ENCODE peak calls at places on chromosomes 12 and 14, in four cellular contexts. J is RWPE2, Q is prostate gland, W is foreskin fibroblast. O is an unnamed sample.

GRCh38 chr14:104252256-104253215 is 114.1 kb downstream of the KIF26A start:
- DNase-seq in J (peak; percentile 60), Q (no peak), W (no peak), O (no peak)

GRCh38 chr14:53180272-53181221 is 27.4 kb upstream of the DDHD1 start:
- DNase-seq in J (no peak), Q (no peak), W (peak; percentile 10), O (no peak)

GRCh38 chr12:50803230-50803629 is 39.3 kb downstream of the ATF1 start:
- DNase-seq in J (no peak), Q (no peak), W (no peak), O (no peak)

GRCh38 chr12:49885118-49885517 is 18.6 kb downstream of the FAIM2 start:
- DNase-seq in J (peak; percentile 44), Q (no peak), W (no peak), O (no peak)

GRCh38 chr12:643478-644292 is 19.6 kb downstream of the NINJ2 start:
- DNase-seq in J (no peak), Q (no peak), W (no peak), O (no peak)

GRCh38 chr12:121084229-121084628 is 45.2 kb upstream of the OASL start:
- DNase-seq in J (no peak), Q (no peak), W (no peak), O (no peak)

GRCh38 chr12:58443273-58443980 is 476.9 kb downstream of the LRIG3 start:
- DNase-seq in J (no peak), Q (no peak), W (peak; percentile 56), O (no peak)

GRCh38 chr14:105415481-105416428 is 3.9 kb upstream of the MTA1 start:
- DNase-seq in J (peak; percentile 41), Q (no peak), W (no peak), O (no peak)

GRCh38 chr12:91183565-91183964 is 948 bp upstream of the DCN start:
- DNase-seq in J (no peak), Q (no peak), W (no peak), O (no peak)

GRCh38 chr14:30943694-30944093 is 69.3 kb downstream of the COCH start:
- DNase-seq in J (no peak), Q (no peak), W (no peak), O (no peak)

GRCh38 chr14:67618617-67619063 is 1.1 kb upstream of the ARG2 start:
- DNase-seq in J (no peak), Q (peak; percentile 22), W (peak; percentile 83), O (no peak)

GRCh38 chr14:105927094-105927475 is 400.7 kb downstream of the TMEM121 start:
- DNase-seq in J (peak; percentile 47), Q (no peak), W (no peak), O (no peak)

GRCh38 chr12:25248137-25248536 is 2.6 kb downstream of the KRAS start:
- DNase-seq in J (no peak), Q (no peak), W (no peak), O (no peak)

GRCh38 chr14:69138189-69138535 is 14.8 kb downstream of the DCAF5 start:
- DNase-seq in J (no peak), Q (no peak), W (peak; percentile 75), O (no peak)

GRCh38 chr14:64718762-64719161 is 14.5 kb downstream of the PLEKHG3 start:
- DNase-seq in J (peak; percentile 29), Q (no peak), W (no peak), O (no peak)

DNA sequence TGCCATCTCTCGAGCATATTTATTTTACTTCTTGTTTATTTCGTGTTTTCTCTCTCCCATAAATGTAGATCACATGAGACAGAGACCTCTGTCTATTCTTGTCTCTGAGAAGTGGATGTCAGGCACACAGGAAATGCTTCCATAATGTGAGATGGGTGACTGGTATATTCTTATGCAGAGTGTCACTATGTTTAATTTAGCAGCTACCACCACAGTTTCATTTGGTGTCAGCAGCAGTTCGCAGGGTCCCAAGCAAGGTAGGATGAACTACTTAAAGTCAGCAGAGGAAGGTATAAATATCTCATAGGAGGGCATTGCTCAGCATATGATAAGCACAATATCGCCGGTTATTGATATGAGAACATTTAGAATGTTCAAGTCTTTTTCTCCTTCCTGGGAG is 180.9 kb upstream of the CNTN1 start:
- DNase-seq in J (no peak), Q (no peak), W (no peak), O (no peak)
- TF ChIP-seq CTCF in J (no peak), Q (no peak), W (no peak), O (no peak)

GRCh38 chr14:96309907-96310330 is 53.2 kb downstream of the ATG2B start:
- DNase-seq in J (no peak), Q (no peak), W (no peak), O (no peak)
- TF ChIP-seq CTCF in J (no peak), Q (no peak), W (no peak), O (no peak)

DNA sequence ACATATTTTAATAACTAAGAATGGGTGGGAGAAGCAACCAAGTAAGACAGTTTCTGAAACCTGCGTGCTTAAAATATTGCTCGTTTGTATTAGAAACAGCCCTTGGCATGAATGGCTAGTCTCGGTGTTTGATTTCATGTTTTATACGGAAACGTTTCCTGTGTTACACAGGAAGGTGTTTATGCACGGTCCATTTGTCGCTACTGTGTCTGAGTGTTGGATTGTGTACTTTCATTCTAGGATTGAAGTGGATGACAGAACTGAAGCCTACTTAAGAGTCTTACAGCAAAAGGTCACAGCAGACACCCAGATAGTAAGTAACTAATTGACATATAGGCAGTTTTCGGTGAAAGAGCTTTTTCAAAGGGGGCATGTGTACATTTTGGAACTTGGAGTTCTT is 19.6 kb downstream of the PIWIL1 start:
- DNase-seq in J (no peak), Q (no peak), W (no peak), O (no peak)
- TF ChIP-seq CTCF in J (no peak), Q (no peak), W (no peak), O (no peak)

DNA sequence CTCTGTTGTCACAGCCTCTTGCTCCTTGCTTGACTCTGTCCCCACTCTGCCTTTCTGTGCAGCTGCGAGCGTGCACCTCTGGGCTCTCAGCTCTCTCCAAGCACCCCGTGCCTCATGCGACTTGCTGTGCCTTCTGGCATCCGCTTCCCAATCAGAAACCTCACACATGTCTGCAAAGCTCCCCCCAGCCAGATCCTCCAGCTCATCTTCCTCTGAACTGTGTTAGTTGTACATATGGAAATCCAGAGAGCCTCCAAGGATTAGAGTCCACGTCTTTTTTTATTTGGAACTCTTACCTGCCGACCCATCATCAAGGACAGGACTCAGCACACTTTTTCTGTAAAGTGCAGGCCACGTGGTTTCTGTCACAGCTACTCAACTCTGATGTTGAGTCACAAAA is 70.5 kb downstream of the ANO2 start:
- DNase-seq in J (no peak), Q (no peak), W (no peak), O (no peak)
- TF ChIP-seq CTCF in J (no peak), Q (no peak), W (no peak), O (no peak)

GRCh38 chr14:72677664-72678063 is 216.2 kb downstream of the DPF3 start:
- DNase-seq in J (no peak), Q (no peak), W (peak; percentile 43), O (no peak)
- TF ChIP-seq CTCF in J (no peak), Q (no peak), W (no peak), O (no peak)

GRCh38 chr12:131850856-131851559 is 22.8 kb downstream of the MMP17 start:
- DNase-seq in J (no peak), Q (peak; percentile 27), W (peak; percentile 64), O (peak; percentile 53)
- TF ChIP-seq CTCF in J (peak; percentile 48), Q (peak; percentile 50), W (peak; percentile 42), O (peak; percentile 52)

DNA sequence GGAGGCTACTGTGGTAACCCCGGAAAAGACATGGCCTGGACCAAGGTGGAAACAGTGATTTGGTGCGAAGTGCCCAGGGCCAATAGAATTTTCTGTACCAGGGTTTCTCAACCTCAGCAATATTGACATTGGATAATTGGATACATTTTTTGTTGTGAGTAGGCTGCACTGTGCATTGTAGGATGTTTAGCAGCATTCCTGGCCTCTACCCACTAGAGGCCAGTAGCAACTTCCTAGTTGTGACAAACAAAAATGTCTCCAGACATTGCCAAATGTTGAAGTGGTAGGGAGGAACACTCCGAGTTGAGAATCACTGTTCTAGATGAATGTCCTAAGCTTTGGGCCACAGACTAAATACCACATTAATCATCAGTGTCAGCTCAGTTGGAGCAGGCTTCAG is 6.2 kb upstream of the CGRRF1 start:
- DNase-seq in J (no peak), Q (no peak), W (peak; percentile 73), O (no peak)
- TF ChIP-seq CTCF in J (peak; percentile 71), Q (no peak), W (peak; percentile 50), O (no peak)

GRCh38 chr14:77025744-77026165 is 2.8 kb downstream of the IRF2BPL start:
- DNase-seq in J (no peak), Q (no peak), W (peak; percentile 36), O (no peak)

GRCh38 chr14:77026930-77027537 is 1.5 kb downstream of the IRF2BPL start:
- DNase-seq in J (no peak), Q (no peak), W (peak; percentile 69), O (no peak)

GRCh38 chr14:77027538-77028383 is 747 bp downstream of the IRF2BPL start:
- DNase-seq in J (peak; percentile 85), Q (peak; percentile 75), W (peak; percentile 93), O (no peak)

GRCh38 chr14:77026166-77026929 is 2.2 kb downstream of the IRF2BPL start:
- DNase-seq in J (no peak), Q (no peak), W (peak; percentile 59), O (no peak)

DNA sequence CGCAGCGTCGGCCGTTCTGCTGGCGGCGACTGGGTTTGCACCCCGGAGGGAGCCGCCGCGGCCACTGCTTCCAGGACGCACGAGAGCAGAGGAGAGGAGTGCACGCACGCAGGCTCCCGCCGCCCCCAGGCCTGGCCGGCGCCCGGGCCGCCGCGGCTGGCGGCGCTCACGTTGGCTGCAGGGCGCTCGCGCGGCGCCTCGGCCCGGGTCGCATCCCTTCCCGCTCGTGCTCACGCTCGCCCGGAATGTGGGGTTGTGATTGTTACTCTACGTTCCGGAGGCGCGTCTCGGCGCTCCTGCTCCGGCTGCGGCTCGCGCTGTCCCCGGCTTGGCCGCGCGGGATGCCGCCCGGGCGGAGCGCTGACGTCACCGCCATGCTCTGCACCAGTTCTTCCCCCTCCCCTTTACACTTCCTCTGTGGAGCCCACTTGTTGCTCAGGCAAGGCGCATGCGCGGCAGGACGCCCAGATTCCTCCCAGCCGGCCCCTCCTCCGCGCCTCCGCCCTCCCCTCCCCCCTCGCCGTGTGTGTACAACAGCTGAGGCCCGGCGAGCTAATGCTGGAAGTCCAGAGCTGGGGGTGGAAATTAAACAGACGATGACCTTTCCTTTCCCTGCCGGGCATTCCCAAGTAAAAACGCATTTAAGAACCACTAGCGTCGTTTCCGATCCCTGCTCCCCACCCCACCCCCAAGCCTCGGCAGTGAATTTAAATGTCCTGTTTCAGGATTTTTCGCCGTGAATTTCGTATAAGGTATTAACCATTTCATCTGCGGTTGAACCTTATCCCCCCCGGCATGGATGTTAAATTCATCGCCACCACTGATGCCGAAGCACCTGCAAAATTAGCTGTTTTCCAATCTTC is at the start of gene IRF2BPL:
- DNase-seq in J (peak; percentile 99), Q (peak; percentile 97), W (peak; percentile 100), O (peak; percentile 98)
- TF ChIP-seq CTCF in J (no peak), Q (no peak), W (no peak), O (no peak)

O was measured in mesothelial cell of epicardium.